ENCODE peak calls at places on chromosome 9, in nine cellular contexts. S, B, Z, P, T, D, K, H and E are unnamed samples.

GRCh38 chr9:134564431-134565170 is 77.0 kb upstream of the COL5A1 start:
- DNase-seq in S (no peak), P (no peak), H (peak), D (no peak), K (no peak), Z (no peak), T (peak), B (no peak), E (no peak)

GRCh38 chr9:36163049-36163839 is 5.9 kb upstream of the CCIN start:
- DNase-seq in K (no peak), D (peak), B (no peak), S (peak), H (peak), T (no peak), Z (peak), P (no peak), E (no peak)

GRCh38 chr9:16335788-16336580 is 534.5 kb downstream of the BNC2 start:
- DNase-seq in K (no peak), Z (no peak), H (peak), T (peak), B (no peak), D (no peak), P (no peak), S (no peak), E (no peak)

GRCh38 chr9:131518553-131518952 is 12.5 kb downstream of the UCK1 start:
- DNase-seq in K (no peak), B (no peak), T (no peak), P (no peak), S (no peak), H (no peak), D (no peak), Z (no peak), E (no peak)

GRCh38 chr9:91486699-91487497 is 63.3 kb upstream of the NFIL3 start:
- DNase-seq in D (no peak), Z (no peak), H (peak), P (no peak), K (no peak), T (peak), S (no peak), B (no peak), E (no peak)

GRCh38 chr9:113634597-113635515 is 171.3 kb downstream of the RGS3 start:
- DNase-seq in D (peak), T (no peak), Z (peak), B (no peak), H (peak), K (no peak), P (no peak), S (no peak), E (no peak)

GRCh38 chr9:133822439-133823065 is 84.4 kb upstream of the SARDH start:
- DNase-seq in D (no peak), Z (no peak), T (no peak), S (no peak), B (no peak), P (no peak), H (no peak), K (peak), E (peak)

GRCh38 chr9:35603506-35603985 is 1.5 kb upstream of the TESK1 start:
- DNase-seq in P (no peak), S (peak), H (peak), B (peak), D (peak), Z (no peak), T (peak), K (no peak), E (no peak)

GRCh38 chr9:5510360-5510931 is at the start of gene PDCD1LG2:
- DNase-seq in T (peak), S (no peak), K (peak), B (no peak), H (peak), D (no peak), P (no peak), Z (no peak), E (peak)

GRCh38 chr9:101578378-101578777 is 16.4 kb downstream of the PPP3R2 start:
- DNase-seq in B (no peak), H (no peak), P (no peak), D (no peak), S (no peak), Z (no peak), K (no peak), T (no peak), E (peak)

GRCh38 chr9:5446451-5447236 is 3.7 kb upstream of the CD274 start:
- DNase-seq in D (no peak), B (no peak), T (no peak), P (no peak), S (no peak), H (no peak), K (no peak), Z (no peak), E (no peak)

GRCh38 chr9:96619109-96619435 is 571 bp downstream of the CDC14B start:
- DNase-seq in K (no peak), P (no peak), T (no peak), Z (no peak), B (no peak), S (no peak), H (no peak), D (no peak), E (no peak)

GRCh38 chr9:131464354-131465000 is 38.2 kb upstream of the POMT1 start:
- DNase-seq in T (no peak), H (no peak), D (no peak), B (no peak), Z (no peak), P (no peak), K (no peak), S (no peak), E (no peak)

GRCh38 chr9:133787749-133788015 is 49.5 kb upstream of the SARDH start:
- DNase-seq in H (peak), Z (no peak), P (no peak), B (no peak), K (peak), T (no peak), S (peak), D (peak), E (peak)

GRCh38 chr9:126363847-126364671 is 37.4 kb downstream of the MVB12B start:
- DNase-seq in H (peak), K (no peak), Z (no peak), B (no peak), D (no peak), S (no peak), T (no peak), P (no peak), E (no peak)

GRCh38 chr9:127084071-127085039 is 38.1 kb downstream of the ANGPTL2 start:
- DNase-seq in D (no peak), K (no peak), P (no peak), T (no peak), B (no peak), H (no peak), Z (no peak), S (no peak), E (no peak)

GRCh38 chr9:107447081-107447480 is 42.5 kb downstream of the KLF4 start:
- DNase-seq in D (no peak), S (no peak), P (no peak), H (no peak), B (no peak), T (no peak), Z (no peak), K (no peak), E (no peak)

GRCh38 chr9:115672477-115673316 is 480.9 kb upstream of the PAPPA start:
- DNase-seq in B (no peak), K (no peak), Z (no peak), S (no peak), T (peak), H (peak), D (peak), P (no peak), E (no peak)

GRCh38 chr9:116279230-116279629 is 125.6 kb downstream of the PAPPA start:
- DNase-seq in D (peak), H (no peak), K (no peak), B (no peak), S (no peak), P (no peak), Z (peak), T (no peak), E (no peak)

GRCh38 chr9:100281676-100282387 is 70.9 kb downstream of the TEX10 start:
- DNase-seq in K (no peak), Z (no peak), S (no peak), T (no peak), P (no peak), D (no peak), B (no peak), H (no peak), E (no peak)

GRCh38 chr9:17437813-17438212 is 141.1 kb upstream of the SH3GL2 start:
- DNase-seq in Z (no peak), P (no peak), S (no peak), H (no peak), K (no peak), D (no peak), T (no peak), B (no peak), E (no peak)

GRCh38 chr9:93059960-93060591 is 1.6 kb downstream of the SUSD3 start:
- DNase-seq in B (peak), D (peak), Z (no peak), S (no peak), P (no peak), H (no peak), K (no peak), T (no peak), E (no peak)

GRCh38 chr9:136748201-136748600 is at the start of gene LCN6:
- DNase-seq in T (no peak), Z (no peak), D (no peak), P (no peak), K (no peak), B (no peak), H (no peak), S (no peak), E (no peak)

GRCh38 chr9:123354806-123355508 is 1.0 kb upstream of the CRB2 start:
- DNase-seq in B (peak), P (no peak), S (no peak), K (no peak), Z (peak), H (no peak), T (no peak), D (no peak), E (no peak)

GRCh38 chr9:91914404-91914803 is 35.6 kb downstream of the ROR2 start:
- DNase-seq in P (no peak), K (no peak), D (peak), S (no peak), T (no peak), Z (no peak), B (no peak), H (no peak), E (no peak)

GRCh38 chr9:34589656-34590375 is at the start of gene CNTFR:
- DNase-seq in B (peak), K (no peak), S (peak), Z (peak), P (peak), T (no peak), H (no peak), D (peak), E (peak)

GRCh38 chr9:131236161-131236560 is 40.1 kb downstream of the FAM78A start:
- DNase-seq in Z (no peak), S (no peak), K (no peak), T (no peak), P (no peak), D (no peak), H (no peak), B (no peak), E (no peak)

GRCh38 chr9:135186248-135187164 is 99.0 kb downstream of the OLFM1 start:
- DNase-seq in Z (no peak), D (no peak), P (no peak), T (no peak), K (no peak), B (no peak), S (no peak), H (no peak), E (no peak)

GRCh38 chr9:126805546-126806262 is 864 bp downstream of the ZBTB43 start:
- DNase-seq in K (peak), D (peak), H (peak), S (no peak), Z (no peak), B (peak), P (no peak), T (peak), E (peak)

GRCh38 chr9:118459832-118460425 is 755.7 kb downstream of the TLR4 start:
- DNase-seq in S (no peak), H (no peak), B (no peak), Z (no peak), K (no peak), D (no peak), P (no peak), T (no peak), E (no peak)

GRCh38 chr9:116860509-116861120 is 173.5 kb downstream of the TRIM32 start:
- DNase-seq in D (peak), T (peak), B (peak), P (peak), S (peak), K (peak), H (peak), Z (peak), E (peak)

GRCh38 chr9:137168575-137168906 is 1.3 kb downstream of the LRRC26 start:
- DNase-seq in H (no peak), T (no peak), P (no peak), S (no peak), K (peak), Z (no peak), D (peak), B (no peak), E (no peak)

GRCh38 chr9:135343136-135343535 is 136.4 kb upstream of the PPP1R26 start:
- DNase-seq in Z (no peak), P (no peak), B (peak), T (no peak), S (no peak), D (no peak), H (no peak), K (no peak), E (no peak)

GRCh38 chr9:98502976-98503325 is 205.8 kb downstream of the GABBR2 start:
- DNase-seq in K (no peak), T (peak), B (peak), P (no peak), H (peak), S (no peak), D (peak), Z (no peak), E (no peak)

GRCh38 chr9:95138474-95138873 is 179.0 kb downstream of the FANCC start:
- DNase-seq in D (peak), K (no peak), B (no peak), H (no peak), S (no peak), P (no peak), T (no peak), Z (no peak), E (no peak)

GRCh38 chr9:114300153-114300845 is 22.6 kb upstream of the ORM1 start:
- DNase-seq in B (peak), K (no peak), D (no peak), T (no peak), P (no peak), H (no peak), S (no peak), Z (no peak), E (no peak)

GRCh38 chr9:31541626-31542025 is 842.8 kb upstream of the ACO1 start:
- DNase-seq in P (no peak), K (no peak), D (no peak), S (no peak), Z (no peak), T (no peak), H (no peak), B (no peak), E (no peak)